ENCODE peak calls at places on chromosomes 5 and 9, in seven cellular contexts. L is mesothelial cell of epicardium; S is stimulated activated CD8-positive, alpha-beta memory T cell treated with anti-CD3 and anti-CD28 coated beads, Interleukin-7, amount 100 ng/mL, for 24 hours; F is fibroblast of the conjunctiva; B is kidney; C is GM13977; E is heart right ventricle. I is an unnamed sample.

GRCh38 chr9:1972672-1973071 is 42.5 kb upstream of the SMARCA2 start:
- DNase-seq in F (no peak), C (no peak), S (no peak), E (no peak), B (no peak), L (no peak), I (no peak)

GRCh38 chr5:102760815-102761214 is 5.7 kb downstream of the PAM start:
- DNase-seq in F (no peak), L (no peak), S (no peak), E (no peak), C (no peak), B (no peak), I (no peak)

GRCh38 chr9:106835840-106836239 is 27.1 kb upstream of the ZNF462 start:
- DNase-seq in L (no peak), C (no peak), B (no peak), F (no peak), S (no peak), E (no peak), I (no peak)

GRCh38 chr9:77442436-77442835 is 205.7 kb downstream of the GNA14 start:
- DNase-seq in B (no peak), C (no peak), S (no peak), F (no peak), E (no peak), L (no peak), I (no peak)

GRCh38 chr5:148970876-148971275 is 92.0 kb downstream of the SH3TC2 start:
- DNase-seq in S (no peak), L (no peak), B (no peak), C (no peak), E (no peak), F (no peak), I (no peak)

GRCh38 chr5:134162592-134162991 is 14.2 kb downstream of the SKP1 start:
- DNase-seq in F (no peak), B (no peak), E (no peak), L (no peak), C (no peak), S (no peak), I (no peak)

GRCh38 chr5:142475102-142475501 is 150.3 kb upstream of the SPRY4 start:
- DNase-seq in C (no peak), L (no peak), E (no peak), S (no peak), F (no peak), B (no peak), I (no peak)

GRCh38 chr5:94021246-94021645 is 279.8 kb upstream of the POU5F2 start:
- DNase-seq in S (no peak), B (no peak), C (no peak), F (no peak), L (no peak), E (no peak), I (no peak)

GRCh38 chr5:62791059-62791458 is 212.4 kb downstream of the LRRC70 start:
- DNase-seq in B (no peak), S (no peak), L (no peak), C (no peak), E (no peak), F (no peak), I (no peak)

GRCh38 chr9:77417570-77417969 is 230.6 kb downstream of the GNA14 start:
- DNase-seq in F (peak; percentile 83), E (no peak), L (no peak), C (no peak), B (no peak), S (no peak), I (peak; percentile 59)

GRCh38 chr9:89109666-89110065 is 69.0 kb downstream of the SHC3 start:
- DNase-seq in L (no peak), C (no peak), S (no peak), B (no peak), F (no peak), E (no peak), I (no peak)

GRCh38 chr5:180050106-180050929 is 21.2 kb downstream of the RNF130 start:
- DNase-seq in F (no peak), C (no peak), S (no peak), B (no peak), L (no peak), E (no peak), I (no peak)

GRCh38 chr5:89397096-89397495 is 514.1 kb upstream of the MEF2C start:
- DNase-seq in E (no peak), S (no peak), L (no peak), B (no peak), F (no peak), C (no peak), I (peak; percentile 13)

GRCh38 chr5:172498431-172499129 is 44.3 kb upstream of the SH3PXD2B start:
- DNase-seq in C (no peak), L (no peak), F (no peak), E (no peak), B (no peak), S (no peak), I (no peak)

GRCh38 chr5:168779333-168779732 is 200.2 kb upstream of the PANK3 start:
- DNase-seq in B (no peak), S (no peak), C (no peak), L (no peak), E (no peak), F (no peak), I (no peak)

I was measured in stromal cell of bone marrow.